ENCODE peak calls at places on chromosomes 4 and X, in six cellular contexts. C, W, G, X, M and N are unnamed samples.

GRCh38 chrX:119516157-119516702 is 48.0 kb downstream of the SLC25A5 start:
- DNase-seq in C (peak), W (no peak), G (peak), X (peak), M (peak), N (no peak)

GRCh38 chr4:76208005-76208765 is 5.4 kb downstream of the SCARB2 start:
- DNase-seq in C (no peak), W (no peak), G (peak), X (no peak), M (no peak), N (peak)

GRCh38 chr4:107665001-107665400 is 55.0 kb downstream of the PAPSS1 start:
- DNase-seq in C (no peak), W (peak), G (no peak), X (no peak), M (no peak), N (no peak)

GRCh38 chr4:15655223-15656037 is at the start of gene FBXL5:
- DNase-seq in C (peak), W (peak), G (peak), X (peak), M (peak), N (peak)

GRCh38 chr4:62209757-62210156 is 1009.6 kb downstream of the ADGRL3 start:
- DNase-seq in C (no peak), W (no peak), G (peak), X (no peak), M (no peak), N (no peak)

GRCh38 chr4:138275946-138276621 is 33.9 kb upstream of the SLC7A11 start:
- DNase-seq in C (no peak), W (peak), G (no peak), X (no peak), M (no peak), N (no peak)

GRCh38 chr4:5722328-5722727 is 11.3 kb downstream of the EVC start:
- DNase-seq in C (no peak), W (no peak), G (no peak), X (no peak), M (no peak), N (no peak)

GRCh38 chrX:100995469-100995868 is 26.0 kb downstream of the ARL13A start:
- DNase-seq in C (no peak), W (peak), G (no peak), X (no peak), M (no peak), N (no peak)

GRCh38 chrX:137118536-137118935 is 84.7 kb upstream of the GPR101 start:
- DNase-seq in C (no peak), W (no peak), G (no peak), X (no peak), M (no peak), N (no peak)

GRCh38 chr4:147480891-147481576 is at the start of gene EDNRA:
- DNase-seq in C (no peak), W (no peak), G (no peak), X (peak), M (no peak), N (no peak)